ENCODE peak calls at places on chromosomes 6 and 20, in four cellular contexts. K is Panc1, F is HCT116, A is spleen. C is an unnamed sample.
A peak's percentile ranks its signal among the peaks of the same experiment; 100 is the strongest.

GRCh38 chr6:31558631-31559500 is 11.5 kb downstream of the NFKBIL1 start:
- DNase-seq in K (no peak), F (no peak), A (peak; percentile 88), C (peak; percentile 98)

GRCh38 chr6:40671338-40672050 is 84.3 kb upstream of the LRFN2 start:
- DNase-seq in K (no peak), F (no peak), A (peak; percentile 35), C (no peak)

GRCh38 chr6:34806738-34807453 is 15.0 kb downstream of the BLTP3A start:
- DNase-seq in K (no peak), F (no peak), A (no peak), C (no peak)

GRCh38 chr20:17568972-17569471 is 853 bp upstream of the DSTN start:
- DNase-seq in K (peak; percentile 90), F (peak; percentile 91), A (peak; percentile 83), C (no peak)

GRCh38 chr20:12241065-12241464 is 323.4 kb downstream of the BTBD3 start:
- DNase-seq in K (no peak), F (no peak), A (no peak), C (no peak)

GRCh38 chr20:4936392-4936850 is 64.9 kb downstream of the SLC23A2 start:
- DNase-seq in K (no peak), F (no peak), A (no peak), C (no peak)

GRCh38 chr20:22453244-22454080 is 130.9 kb downstream of the FOXA2 start:
- DNase-seq in K (no peak), F (peak; percentile 32), A (no peak), C (no peak)

GRCh38 chr6:22145823-22146379 is 150.9 kb downstream of the PRL start:
- DNase-seq in K (peak; percentile 25), F (no peak), A (no peak), C (peak; percentile 49)

GRCh38 chr20:43766395-43766794 is 39.6 kb upstream of the GTSF1L start:
- DNase-seq in K (no peak), F (no peak), A (no peak), C (no peak)

GRCh38 chr6:46444772-46445454 is 46.3 kb downstream of the RCAN2 start:
- DNase-seq in K (no peak), F (no peak), A (no peak), C (no peak)

GRCh38 chr6:88584581-88584980 is 378.8 kb downstream of the RNGTT start:
- DNase-seq in K (no peak), F (no peak), A (no peak), C (no peak)

GRCh38 chr6:36224918-36225461 is 28.4 kb downstream of the BRPF3 start:
- DNase-seq in K (no peak), F (no peak), A (no peak), C (peak; percentile 70)

GRCh38 chr6:20038805-20039204 is 173.5 kb downstream of the MBOAT1 start:
- DNase-seq in K (no peak), F (no peak), A (no peak), C (no peak)

GRCh38 chr6:102742033-102742432 is 1348.5 kb downstream of the GRIK2 start:
- DNase-seq in K (no peak), F (no peak), A (no peak), C (no peak)
- TF ChIP-seq POLR2AphosphoS5 in K (peak; percentile 68), F (no peak), A (no peak), C (no peak)

DNA sequence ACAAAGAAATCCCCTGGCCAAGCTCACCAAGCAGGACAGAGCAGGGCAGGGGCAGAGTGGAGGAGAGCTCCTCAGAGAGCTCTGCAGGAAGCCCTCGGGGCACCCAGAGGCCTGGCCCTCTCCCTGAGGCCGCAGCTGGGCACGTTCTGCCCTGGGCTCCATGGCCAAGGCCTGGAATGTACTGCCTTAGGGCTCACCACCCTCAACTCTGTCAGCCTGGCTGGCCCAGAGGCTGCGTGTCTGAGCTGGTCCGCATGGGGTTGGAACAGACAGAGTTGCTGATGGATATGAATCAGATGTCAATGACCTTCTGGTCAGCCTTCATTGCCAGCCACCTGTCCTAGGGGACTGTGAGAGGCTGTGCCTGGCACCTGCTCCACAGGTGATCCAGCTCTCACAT is 33.3 kb upstream of the PCMTD2 start:
- DNase-seq in K (no peak), F (no peak), A (no peak), C (no peak)
- H3K27me3 ChIP-seq in K (no peaks in the 10 kb centered on the region), F (no peaks in the 10 kb centered on the region), A (peaks cover 29% of the 10 kb centered on the region), C (peaks cover 10% of the 10 kb centered on the region)

DNA sequence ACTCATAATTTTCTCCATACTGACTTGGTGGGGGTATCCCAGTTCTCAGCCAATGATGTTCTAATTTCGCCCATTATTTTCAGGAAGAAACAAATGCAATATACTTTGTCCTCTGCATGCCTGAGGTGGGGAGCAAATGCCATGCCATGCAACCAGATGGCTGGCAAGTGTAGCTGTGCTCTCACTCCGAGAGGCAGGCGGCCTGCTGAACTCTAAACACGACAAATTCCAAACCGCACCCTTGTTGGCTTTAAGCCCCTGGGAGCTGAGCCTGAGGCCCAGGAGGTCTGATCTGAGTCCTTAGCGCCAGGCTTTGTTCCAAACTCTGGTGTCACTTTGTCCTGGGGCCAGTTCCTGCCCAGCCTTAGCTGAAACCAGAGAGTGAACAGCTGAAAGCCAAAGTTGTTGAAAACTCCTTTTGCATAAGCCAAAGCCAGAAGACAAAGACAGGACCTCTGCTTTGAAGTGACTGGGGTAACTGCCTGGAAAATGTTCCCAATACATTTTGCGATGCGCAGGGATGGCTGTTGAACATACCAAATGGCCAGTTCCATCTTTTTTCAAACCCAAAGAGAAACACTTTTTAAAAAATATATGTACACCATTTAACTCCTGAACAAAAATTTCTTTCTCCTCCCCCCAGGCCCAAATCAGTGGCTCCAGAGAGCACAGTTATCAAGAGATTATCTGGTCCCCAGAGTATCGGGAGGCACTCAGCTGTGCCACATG is 46.2 kb downstream of the TTI1 start:
- DNase-seq in K (no peak), F (no peak), A (no peak), C (no peak)
- TF ChIP-seq POLR2AphosphoS5 in K (no peak), F (no peak), A (no peak), C (no peak)

DNA sequence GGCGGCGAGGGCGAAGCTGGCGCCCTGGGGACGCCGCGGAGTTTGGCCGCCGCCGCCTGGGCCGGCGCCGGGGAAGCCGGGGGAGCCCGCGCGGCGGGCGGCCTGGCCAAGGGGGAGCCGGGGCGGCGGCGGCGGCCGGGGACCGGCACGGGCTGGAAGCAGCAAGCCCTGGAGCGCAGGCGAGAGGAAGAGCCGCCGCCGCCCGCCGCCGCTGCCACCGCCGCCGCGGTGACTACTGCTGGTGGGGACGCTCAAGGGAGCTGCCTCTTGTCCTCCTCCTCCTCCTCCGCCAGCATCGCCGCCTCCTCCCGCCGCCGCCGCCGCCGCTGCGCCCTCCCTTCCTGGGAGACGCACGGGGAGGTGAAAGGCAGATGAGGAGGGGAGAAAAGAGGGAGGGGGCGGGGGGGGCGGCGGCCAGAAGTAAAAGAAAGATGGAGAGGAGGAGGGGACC is 975 bp downstream of the PDE10A start:
- DNase-seq in K (no peak), F (no peak), A (no peak), C (no peak)
- H3K27me3 ChIP-seq in K (no peaks in the 10 kb centered on the region), F (no peaks in the 10 kb centered on the region), A (peaks cover 86% of the 10 kb centered on the region), C (peaks cover 60% of the 10 kb centered on the region)

GRCh38 chr6:26128013-26128771 is 41.0 kb downstream of the HFE start:
- DNase-seq in K (no peak), F (no peak), A (no peak), C (no peak)
- TF ChIP-seq POLR2AphosphoS5 in K (no peak), F (no peak), A (no peak), C (no peak)

GRCh38 chr6:105209950-105210706 is 30.3 kb upstream of the POPDC3 start:
- DNase-seq in K (no peak), F (peak; percentile 38), A (no peak), C (no peak)

GRCh38 chr6:105210932-105211531 is 31.2 kb upstream of the POPDC3 start:
- DNase-seq in K (no peak), F (no peak), A (no peak), C (no peak)

GRCh38 chr6:105213272-105213671 is 33.5 kb upstream of the POPDC3 start:
- DNase-seq in K (no peak), F (no peak), A (no peak), C (no peak)

GRCh38 chr6:105212587-105212986 is 32.8 kb upstream of the POPDC3 start:
- DNase-seq in K (no peak), F (no peak), A (no peak), C (no peak)

DNA sequence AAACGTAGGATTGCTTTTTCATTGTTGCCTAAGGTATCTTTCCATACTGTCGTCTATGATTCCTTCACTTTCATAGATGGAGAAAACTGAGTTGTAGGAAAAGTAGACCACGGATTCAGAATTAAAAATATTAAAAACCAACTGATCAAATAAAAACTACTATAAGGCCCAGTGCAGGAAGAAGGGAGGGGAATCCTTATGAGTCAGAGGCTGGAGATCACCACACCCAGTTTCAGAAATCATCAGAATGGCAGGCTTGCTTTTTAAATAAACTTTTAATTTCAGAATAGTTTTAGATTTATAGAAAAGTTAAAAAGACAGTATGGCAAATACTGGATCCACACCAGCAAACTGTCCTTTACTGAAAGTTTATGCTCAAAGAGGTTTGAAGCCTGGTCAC is 32.0 kb upstream of the POPDC3 start:
- DNase-seq in K (no peak), F (no peak), A (no peak), C (no peak)
- H3K27me3 ChIP-seq in K (peaks cover 2% of the 10 kb centered on the region), F (no peaks in the 10 kb centered on the region), A (no peaks in the 10 kb centered on the region), C (no peaks in the 10 kb centered on the region)

DNA sequence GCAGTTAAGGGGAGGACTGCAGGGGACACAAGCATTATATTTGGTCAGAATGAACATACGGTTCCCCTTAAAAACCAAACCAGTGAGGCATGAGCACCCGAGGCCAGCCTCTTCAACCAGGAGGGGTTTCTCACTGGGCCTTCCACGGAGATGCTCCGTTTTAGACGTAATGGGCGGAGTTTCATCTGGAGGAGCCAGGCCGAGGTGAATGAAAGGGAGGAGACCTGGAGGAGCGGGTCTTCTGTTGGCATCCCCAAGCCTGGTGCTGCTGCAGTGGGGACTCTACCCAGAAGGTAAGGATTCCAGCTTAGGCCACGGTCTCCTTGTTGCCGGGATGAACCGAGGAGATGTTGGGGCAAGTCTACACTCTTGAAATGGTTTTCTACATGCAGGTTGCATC is 47.4 kb downstream of the ADNP start:
- DNase-seq in K (no peak), F (no peak), A (peak; percentile 63), C (no peak)
- TF ChIP-seq POLR2AphosphoS5 in K (no peak), F (no peak), A (no peak), C (no peak)

GRCh38 chr6:148963738-148964137 is 216.9 kb downstream of the UST start:
- DNase-seq in K (no peak), F (no peak), A (no peak), C (no peak)
- H3K27me3 ChIP-seq in K (no peaks in the 10 kb centered on the region), F (no peaks in the 10 kb centered on the region), A (no peaks in the 10 kb centered on the region), C (peaks cover 2% of the 10 kb centered on the region)

C was measured in HL-60.